ENCODE peak calls at places on chromosome 2, in nine cellular contexts. W, K, C, T, F, U, D, J and X are unnamed samples.

GRCh38 chr2:239465017-239466001 is 64.5 kb upstream of the HDAC4 start:
- DNase-seq in F (peak; percentile 53), K (no peak), W (peak; percentile 87), J (peak; percentile 94), U (no peak), C (peak; percentile 23), T (peak; percentile 71), D (no peak), X (peak; percentile 86)

GRCh38 chr2:239177908-239178307 is 222.9 kb downstream of the HDAC4 start:
- DNase-seq in U (no peak), J (no peak), F (no peak), T (no peak), K (no peak), D (no peak), C (no peak), W (no peak), X (peak; percentile 64)

GRCh38 chr2:226791056-226791486 is 8.5 kb downstream of the IRS1 start:
- DNase-seq in T (no peak), K (no peak), J (no peak), W (peak; percentile 55), C (no peak), D (no peak), F (no peak), U (no peak), X (no peak)

GRCh38 chr2:158024288-158024898 is 77.3 kb upstream of the UPP2 start:
- DNase-seq in T (peak; percentile 18), W (peak; percentile 44), C (peak; percentile 44), U (no peak), J (peak; percentile 86), K (peak; percentile 29), D (peak; percentile 56), F (peak; percentile 54), X (no peak)

GRCh38 chr2:174925046-174925784 is 80.0 kb downstream of the CHN1 start:
- DNase-seq in C (no peak), U (no peak), F (no peak), T (no peak), W (no peak), D (no peak), K (no peak), J (no peak), X (no peak)

GRCh38 chr2:218780026-218780425 is 1.9 kb upstream of the CYP27A1 start:
- DNase-seq in D (no peak), T (no peak), K (no peak), W (no peak), C (no peak), J (no peak), F (no peak), U (no peak), X (no peak)

GRCh38 chr2:170819941-170820646 is 3.4 kb downstream of the GAD1 start:
- DNase-seq in F (no peak), T (no peak), J (no peak), D (no peak), W (no peak), U (no peak), C (no peak), K (no peak), X (no peak)

GRCh38 chr2:66576381-66577330 is 141.7 kb downstream of the MEIS1 start:
- DNase-seq in T (peak; percentile 28), J (no peak), C (peak; percentile 48), W (no peak), F (no peak), K (peak; percentile 44), D (no peak), U (no peak), X (peak; percentile 73)

GRCh38 chr2:212408524-212408923 is 130.1 kb downstream of the ERBB4 start:
- DNase-seq in T (no peak), W (no peak), J (no peak), F (no peak), D (no peak), K (no peak), U (no peak), C (no peak), X (no peak)

GRCh38 chr2:174195253-174195652 is 53.1 kb downstream of the OLA1 start:
- DNase-seq in D (no peak), U (no peak), C (no peak), W (no peak), T (no peak), K (no peak), F (no peak), J (no peak), X (no peak)

GRCh38 chr2:190137561-190137960 is 75.0 kb upstream of the MSTN start:
- DNase-seq in C (no peak), F (no peak), U (no peak), T (no peak), K (no peak), W (no peak), D (no peak), J (no peak), X (no peak)

GRCh38 chr2:73776869-73777519 is 2.9 kb downstream of the DUSP11 start:
- DNase-seq in T (no peak), J (no peak), C (no peak), W (no peak), D (no peak), F (no peak), U (no peak), K (no peak), X (no peak)

GRCh38 chr2:55116598-55116964 is 66.3 kb upstream of the RTN4 start:
- DNase-seq in J (no peak), T (no peak), F (no peak), W (no peak), C (no peak), U (no peak), D (no peak), K (no peak), X (no peak)

GRCh38 chr2:231679131-231679530 is 29.2 kb upstream of the PTMA start:
- DNase-seq in D (no peak), U (no peak), T (no peak), J (no peak), C (no peak), F (no peak), W (no peak), K (no peak), X (no peak)

GRCh38 chr2:231676243-231676642 is 32.1 kb upstream of the PTMA start:
- DNase-seq in U (no peak), W (no peak), J (no peak), D (no peak), K (no peak), C (no peak), T (no peak), F (no peak), X (no peak)

GRCh38 chr2:231679906-231680283 is 28.4 kb upstream of the PTMA start:
- DNase-seq in K (no peak), D (no peak), C (no peak), T (no peak), J (no peak), W (no peak), F (no peak), U (no peak), X (no peak)

GRCh38 chr2:231680284-231680991 is 27.9 kb upstream of the PTMA start:
- DNase-seq in U (peak; percentile 64), W (no peak), D (no peak), C (no peak), J (no peak), F (peak; percentile 67), K (peak; percentile 65), T (no peak), X (no peak)

DNA sequence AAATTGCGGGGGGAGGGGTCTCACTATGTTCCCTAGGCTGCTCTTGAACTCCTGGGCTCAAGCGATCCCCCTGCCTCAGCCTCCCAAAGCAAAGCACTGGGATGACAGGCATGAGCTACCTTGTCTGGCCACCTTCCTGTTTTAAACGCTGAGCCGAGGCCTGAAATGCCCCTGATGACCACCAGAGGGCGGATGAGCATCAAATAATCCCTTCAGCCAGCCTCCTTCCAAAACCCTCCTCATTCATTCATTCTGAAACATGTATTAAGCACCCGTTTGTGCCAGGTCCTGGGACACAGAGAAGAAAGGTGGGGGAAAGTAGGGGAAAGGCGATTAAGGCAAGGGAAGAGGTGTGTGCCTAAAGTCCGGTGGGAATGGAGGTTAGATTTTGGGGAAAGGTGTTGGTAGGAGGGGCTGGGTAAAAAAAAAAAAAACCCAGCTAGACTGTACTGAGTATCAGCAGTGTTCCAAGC is 30.7 kb upstream of the PTMA start:
- DNase-seq in D (peak; percentile 65), W (peak; percentile 97), C (peak; percentile 87), T (no peak), K (peak; percentile 83), F (peak; percentile 92), J (peak; percentile 97), U (no peak), X (no peak)
- H3K4me1 ChIP-seq in D (peaks cover 10% of the 10 kb centered on the region), W (no peaks in the 10 kb centered on the region), C (peaks cover 8% of the 10 kb centered on the region), T (peaks cover 39% of the 10 kb centered on the region), K (peaks cover 70% of the 10 kb centered on the region), F (peaks cover 66% of the 10 kb centered on the region), J (peaks cover 51% of the 10 kb centered on the region), U (peaks cover 29% of the 10 kb centered on the region), X (peaks cover 55% of the 10 kb centered on the region)

DNA sequence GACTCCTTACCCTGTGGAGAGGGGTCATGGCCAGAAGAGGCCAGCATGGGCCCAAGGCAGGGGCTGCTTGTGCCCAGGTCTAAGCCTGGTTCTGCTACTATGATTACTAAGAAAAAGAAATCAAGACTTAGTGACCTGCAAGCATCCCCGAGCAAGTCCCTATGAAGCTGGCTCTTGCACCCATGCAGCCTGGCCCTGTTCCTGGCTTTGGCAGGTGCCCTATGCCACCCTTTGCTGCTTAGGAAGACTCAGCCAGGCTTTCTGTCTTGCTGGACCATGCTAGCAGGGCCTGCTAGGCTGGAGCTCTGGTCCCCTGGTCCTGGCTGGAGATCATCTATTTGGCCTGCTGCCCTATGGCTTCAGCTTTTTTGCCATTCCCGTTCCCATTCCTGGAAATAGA is 309.4 kb upstream of the EPAS1 start:
- DNase-seq in T (no peak), C (no peak), K (no peak), F (no peak), D (no peak), U (no peak), W (no peak), J (peak; percentile 53), X (no peak)
- TF ChIP-seq EP300 in T (no peak), C (no peak), K (no peak), F (no peak), D (no peak), U (no peak), W (no peak), J (no peak), X (no peak)

GRCh38 chr2:6951046-6951445 is 33.8 kb downstream of the RNF144A start:
- DNase-seq in D (no peak), F (no peak), T (no peak), W (no peak), C (no peak), U (no peak), J (no peak), K (no peak), X (no peak)
- TF ChIP-seq POLR2A in D (no peak), F (no peak), T (no peak), W (no peak), C (no peak), U (no peak), J (no peak), K (no peak), X (no peak)

GRCh38 chr2:136247204-136247990 is 129.4 kb upstream of the CXCR4 start:
- DNase-seq in J (peak; percentile 90), T (no peak), W (peak; percentile 36), D (no peak), K (no peak), C (no peak), U (no peak), F (no peak), X (no peak)
- H3K4me1 ChIP-seq in J (peaks cover 20% of the 10 kb centered on the region), T (peaks cover 8% of the 10 kb centered on the region), W (no peaks in the 10 kb centered on the region), D (no peaks in the 10 kb centered on the region), K (peaks cover 8% of the 10 kb centered on the region), C (peaks cover 8% of the 10 kb centered on the region), U (peaks cover 6% of the 10 kb centered on the region), F (peaks cover 12% of the 10 kb centered on the region), X (peaks cover 6% of the 10 kb centered on the region)